ENCODE peak calls at places on chromosomes 4 and X, in nine cellular contexts. F is right lobe of liver; Z is left lung; Q is natural killer cell; S is K562; T is left ventricle myocardium superior; L is aorta; R is central memory CD8-positive, alpha-beta T cell; E is activated T-helper 17 cell treated with anti-CD3 and anti-CD28 coated beads, Interleukin-2, amount 50 U/mL, for 72 hours. H is an unnamed sample.

GRCh38 chr4:119113033-119113655 is 22.5 kb upstream of the MYOZ2 start:
- ATAC-seq in F (peak), Z (peak), Q (no peak), S (no peak), T (peak), L (peak), R (no peak), E (peak), H (peak)

GRCh38 chrX:53882331-53882730 is 161.9 kb downstream of the PHF8 start:
- ATAC-seq in F (no peak), Z (peak), Q (no peak), S (no peak), T (peak), L (no peak), R (no peak), E (no peak), H (no peak)

GRCh38 chr4:54082168-54082567 is 17.8 kb upstream of the CHIC2 start:
- ATAC-seq in F (no peak), Z (peak), Q (no peak), S (no peak), T (peak), L (no peak), R (no peak), E (no peak), H (peak)

GRCh38 chr4:142567620-142568451 is 278.3 kb downstream of the INPP4B start:
- ATAC-seq in F (no peak), Z (peak), Q (no peak), S (no peak), T (no peak), L (no peak), R (no peak), E (peak), H (no peak)

GRCh38 chr4:24650849-24651248 is 66.5 kb upstream of the DHX15 start:
- ATAC-seq in F (no peak), Z (no peak), Q (no peak), S (no peak), T (no peak), L (no peak), R (no peak), E (no peak), H (no peak)

GRCh38 chr4:119238068-119238722 is 25.7 kb downstream of the USP53 start:
- ATAC-seq in F (no peak), Z (peak), Q (no peak), S (no peak), T (no peak), L (no peak), R (no peak), E (peak), H (no peak)

GRCh38 chr4:15378055-15378454 is 49.8 kb upstream of the C1QTNF7 start:
- ATAC-seq in F (no peak), Z (no peak), Q (no peak), S (no peak), T (peak), L (no peak), R (no peak), E (peak), H (peak)

GRCh38 chr4:180898305-180898704 is 1344.9 kb upstream of the TENM3 start:
- ATAC-seq in F (no peak), Z (no peak), Q (no peak), S (no peak), T (no peak), L (no peak), R (no peak), E (no peak), H (no peak)

GRCh38 chr4:39718366-39719323 is 20.7 kb downstream of the UBE2K start:
- ATAC-seq in F (no peak), Z (peak), Q (peak), S (peak), T (no peak), L (no peak), R (peak), E (peak), H (no peak)

GRCh38 chr4:113080050-113080449 is 30.6 kb downstream of the ANK2 start:
- ATAC-seq in F (peak), Z (no peak), Q (no peak), S (no peak), T (no peak), L (no peak), R (no peak), E (no peak), H (no peak)

H was measured in gastroesophageal sphincter.